ENCODE peak calls at places on chromosome 14, in ten cellular contexts. B is pancreas; H is stimulated activated CD4-positive, alpha-beta T cell treated with anti-CD3 and anti-CD28 coated beads, Interleukin-12 subunit alpha, Interleukin-12 subunit beta, amount 100 ng/mL, for 4 hours; E is activated B cell treated with CpG ODN at 0.5 μM for 24 hours; M is progenitor cell of endocrine pancreas; D is cardiac muscle cell; V is activated effector memory CD4-positive, alpha-beta T cell treated with anti-CD3 and anti-CD28 coated beads, Interleukin-2, amount 50 U/mL, for 16 hours; F is heart left ventricle; O is head of caudate nucleus; T is IMR-90. U is an unnamed sample.

GRCh38 chr14:63730659-63731058 is 2.8 kb upstream of the SGPP1 start:
- DNase-seq in F (no peak), M (no peak), B (no peak), D (no peak), T (no peak), E (no peak), V (no peak), O (no peak), H (no peak), U (no peak)

GRCh38 chr14:52266782-52267181 is 716 bp upstream of the PTGDR start:
- DNase-seq in D (peak; percentile 74), T (no peak), F (no peak), M (no peak), E (no peak), B (no peak), V (no peak), H (no peak), O (no peak), U (no peak)

GRCh38 chr14:25526290-25526689 is 476.3 kb upstream of the STXBP6 start:
- DNase-seq in E (no peak), V (no peak), M (no peak), D (no peak), B (no peak), O (no peak), H (no peak), F (no peak), T (no peak), U (no peak)

GRCh38 chr14:47541652-47542051 is 133.8 kb downstream of the MDGA2 start:
- DNase-seq in V (no peak), D (peak; percentile 2), M (no peak), H (no peak), B (no peak), T (no peak), F (no peak), E (no peak), O (no peak), U (no peak)

GRCh38 chr14:93929657-93930056 is 2.5 kb downstream of the FAM181A start:
- DNase-seq in B (no peak), M (no peak), V (no peak), D (no peak), O (no peak), T (no peak), H (no peak), F (no peak), E (no peak), U (no peak)

GRCh38 chr14:73463411-73463810 is 5.1 kb upstream of the NUMB start:
- DNase-seq in V (no peak), O (peak; percentile 45), E (no peak), M (no peak), F (no peak), B (no peak), D (peak; percentile 93), H (no peak), T (peak; percentile 98), U (peak; percentile 83)

GRCh38 chr14:51424569-51425251 is 184.7 kb downstream of the TMX1 start:
- DNase-seq in D (peak; percentile 86), B (no peak), O (no peak), V (no peak), F (peak; percentile 59), E (no peak), M (no peak), H (no peak), T (peak; percentile 53), U (no peak)

GRCh38 chr14:68939424-68939892 is 39.6 kb downstream of the ACTN1 start:
- DNase-seq in H (no peak), T (no peak), M (no peak), O (no peak), D (no peak), F (no peak), B (no peak), E (no peak), V (no peak), U (no peak)

GRCh38 chr14:89618309-89618708 is 201.3 kb upstream of the FOXN3 start:
- DNase-seq in B (no peak), V (no peak), E (no peak), M (no peak), T (no peak), O (no peak), H (no peak), D (no peak), F (no peak), U (no peak)

GRCh38 chr14:26415618-26416123 is 182.2 kb downstream of the NOVA1 start:
- DNase-seq in M (no peak), F (no peak), T (no peak), E (no peak), O (peak; percentile 19), D (no peak), B (no peak), H (no peak), V (no peak), U (no peak)

GRCh38 chr14:51293149-51293925 is 53.3 kb downstream of the TMX1 start:
- DNase-seq in M (no peak), F (peak; percentile 71), H (no peak), B (no peak), D (peak; percentile 57), O (no peak), E (no peak), T (peak; percentile 75), V (no peak), U (no peak)

U was measured in spleen.